ENCODE peak calls at places on chromosomes 3 and 15, in ten cellular contexts. One of them, this sample, is unnamed.

GRCh38 chr3:193391902-193392301 is 13.3 kb upstream of the ATP13A5 start:
- DNase-seq in Calu3: no peak
- DNase-seq in sigmoid colon: no peak
- DNase-seq in PC-9: peak
- DNase-seq in A549: no peak
- DNase-seq in AG10803: no peak
- DNase-seq in nephron progenitor cell: no peak
- DNase-seq in progenitor cell of endocrine pancreas: no peak
- DNase-seq in fibroblast of the aortic adventitia: no peak
- DNase-seq in GM20000: no peak
- DNase-seq in this sample: no peak

GRCh38 chr3:123286308-123287023 is 84.7 kb downstream of the SEC22A start:
- DNase-seq in Calu3: peak
- DNase-seq in sigmoid colon: peak
- DNase-seq in PC-9: peak
- DNase-seq in A549: peak
- DNase-seq in AG10803: peak
- DNase-seq in nephron progenitor cell: peak
- DNase-seq in progenitor cell of endocrine pancreas: peak
- DNase-seq in fibroblast of the aortic adventitia: peak
- DNase-seq in GM20000: peak
- DNase-seq in this sample: peak

GRCh38 chr3:138300657-138301056 is 29.0 kb downstream of the NME9 start:
- DNase-seq in Calu3: no peak
- DNase-seq in sigmoid colon: no peak
- DNase-seq in PC-9: no peak
- DNase-seq in A549: no peak
- DNase-seq in AG10803: no peak
- DNase-seq in nephron progenitor cell: no peak
- DNase-seq in progenitor cell of endocrine pancreas: no peak
- DNase-seq in fibroblast of the aortic adventitia: no peak
- DNase-seq in GM20000: no peak
- DNase-seq in this sample: no peak

GRCh38 chr15:80588801-80589200 is 106.3 kb upstream of the ABHD17C start:
- DNase-seq in Calu3: peak
- DNase-seq in sigmoid colon: no peak
- DNase-seq in PC-9: peak
- DNase-seq in A549: peak
- DNase-seq in AG10803: peak
- DNase-seq in nephron progenitor cell: no peak
- DNase-seq in progenitor cell of endocrine pancreas: no peak
- DNase-seq in fibroblast of the aortic adventitia: peak
- DNase-seq in GM20000: no peak
- DNase-seq in this sample: no peak

GRCh38 chr15:39455502-39455991 is 125.3 kb upstream of the THBS1 start:
- DNase-seq in Calu3: no peak
- DNase-seq in sigmoid colon: no peak
- DNase-seq in PC-9: peak
- DNase-seq in A549: no peak
- DNase-seq in AG10803: peak
- DNase-seq in nephron progenitor cell: no peak
- DNase-seq in progenitor cell of endocrine pancreas: no peak
- DNase-seq in fibroblast of the aortic adventitia: peak
- DNase-seq in GM20000: no peak
- DNase-seq in this sample: no peak

GRCh38 chr3:39934696-39935095 is 125.3 kb downstream of the MYRIP start:
- DNase-seq in Calu3: no peak
- DNase-seq in sigmoid colon: no peak
- DNase-seq in PC-9: no peak
- DNase-seq in A549: no peak
- DNase-seq in AG10803: no peak
- DNase-seq in nephron progenitor cell: no peak
- DNase-seq in progenitor cell of endocrine pancreas: no peak
- DNase-seq in fibroblast of the aortic adventitia: no peak
- DNase-seq in GM20000: no peak
- DNase-seq in this sample: no peak

GRCh38 chr3:122609798-122610559 is 32.5 kb downstream of the PARP15 start:
- DNase-seq in Calu3: peak
- DNase-seq in sigmoid colon: no peak
- DNase-seq in PC-9: peak
- DNase-seq in A549: peak
- DNase-seq in AG10803: peak
- DNase-seq in nephron progenitor cell: no peak
- DNase-seq in progenitor cell of endocrine pancreas: no peak
- DNase-seq in fibroblast of the aortic adventitia: peak
- DNase-seq in GM20000: peak
- DNase-seq in this sample: peak

GRCh38 chr3:130963878-130964277 is 62.7 kb downstream of the ASTE1 start:
- DNase-seq in Calu3: peak
- DNase-seq in sigmoid colon: no peak
- DNase-seq in PC-9: peak
- DNase-seq in A549: peak
- DNase-seq in AG10803: peak
- DNase-seq in nephron progenitor cell: no peak
- DNase-seq in progenitor cell of endocrine pancreas: no peak
- DNase-seq in fibroblast of the aortic adventitia: peak
- DNase-seq in GM20000: no peak
- DNase-seq in this sample: no peak

GRCh38 chr3:185968168-185968567 is 30.4 kb upstream of the TRA2B start:
- DNase-seq in Calu3: no peak
- DNase-seq in sigmoid colon: no peak
- DNase-seq in PC-9: no peak
- DNase-seq in A549: no peak
- DNase-seq in AG10803: no peak
- DNase-seq in nephron progenitor cell: no peak
- DNase-seq in progenitor cell of endocrine pancreas: no peak
- DNase-seq in fibroblast of the aortic adventitia: no peak
- DNase-seq in GM20000: no peak
- DNase-seq in this sample: no peak
- TF ChIP-seq CTCF in Calu3: no peak
- TF ChIP-seq CTCF in sigmoid colon: no peak
- TF ChIP-seq CTCF in PC-9: no peak
- TF ChIP-seq CTCF in A549: no peak
- TF ChIP-seq CTCF in AG10803: no peak
- TF ChIP-seq CTCF in nephron progenitor cell: no peak
- TF ChIP-seq CTCF in progenitor cell of endocrine pancreas: no peak
- TF ChIP-seq CTCF in fibroblast of the aortic adventitia: no peak
- TF ChIP-seq CTCF in GM20000: no peak
- TF ChIP-seq CTCF in this sample: no peak

GRCh38 chr3:48301814-48302194 is 31.7 kb downstream of the SPINK8 start:
- DNase-seq in Calu3: peak
- DNase-seq in sigmoid colon: peak
- DNase-seq in PC-9: peak
- DNase-seq in A549: peak
- DNase-seq in AG10803: peak
- DNase-seq in nephron progenitor cell: no peak
- DNase-seq in progenitor cell of endocrine pancreas: no peak
- DNase-seq in fibroblast of the aortic adventitia: peak
- DNase-seq in GM20000: peak
- DNase-seq in this sample: peak

GRCh38 chr3:48296699-48297098 is 36.8 kb downstream of the SPINK8 start:
- DNase-seq in Calu3: no peak
- DNase-seq in sigmoid colon: no peak
- DNase-seq in PC-9: no peak
- DNase-seq in A549: no peak
- DNase-seq in AG10803: no peak
- DNase-seq in nephron progenitor cell: no peak
- DNase-seq in progenitor cell of endocrine pancreas: no peak
- DNase-seq in fibroblast of the aortic adventitia: no peak
- DNase-seq in GM20000: no peak
- DNase-seq in this sample: no peak

GRCh38 chr3:48297111-48297810 is 36.2 kb downstream of the SPINK8 start:
- DNase-seq in Calu3: no peak
- DNase-seq in sigmoid colon: no peak
- DNase-seq in PC-9: no peak
- DNase-seq in A549: no peak
- DNase-seq in AG10803: no peak
- DNase-seq in nephron progenitor cell: no peak
- DNase-seq in progenitor cell of endocrine pancreas: no peak
- DNase-seq in fibroblast of the aortic adventitia: no peak
- DNase-seq in GM20000: no peak
- DNase-seq in this sample: no peak

GRCh38 chr3:48301020-48301813 is 32.2 kb downstream of the SPINK8 start:
- DNase-seq in Calu3: peak
- DNase-seq in sigmoid colon: peak
- DNase-seq in PC-9: peak
- DNase-seq in A549: peak
- DNase-seq in AG10803: peak
- DNase-seq in nephron progenitor cell: peak
- DNase-seq in progenitor cell of endocrine pancreas: peak
- DNase-seq in fibroblast of the aortic adventitia: peak
- DNase-seq in GM20000: peak
- DNase-seq in this sample: peak

GRCh38 chr3:48299746-48300361 is 33.6 kb downstream of the SPINK8 start:
- DNase-seq in Calu3: no peak
- DNase-seq in sigmoid colon: no peak
- DNase-seq in PC-9: no peak
- DNase-seq in A549: no peak
- DNase-seq in AG10803: no peak
- DNase-seq in nephron progenitor cell: no peak
- DNase-seq in progenitor cell of endocrine pancreas: no peak
- DNase-seq in fibroblast of the aortic adventitia: no peak
- DNase-seq in GM20000: no peak
- DNase-seq in this sample: no peak
- TF ChIP-seq CTCF in Calu3: no peak
- TF ChIP-seq CTCF in sigmoid colon: no peak
- TF ChIP-seq CTCF in PC-9: no peak
- TF ChIP-seq CTCF in A549: no peak
- TF ChIP-seq CTCF in AG10803: no peak
- TF ChIP-seq CTCF in nephron progenitor cell: no peak
- TF ChIP-seq CTCF in progenitor cell of endocrine pancreas: no peak
- TF ChIP-seq CTCF in fibroblast of the aortic adventitia: no peak
- TF ChIP-seq CTCF in GM20000: no peak
- TF ChIP-seq CTCF in this sample: no peak

DNA sequence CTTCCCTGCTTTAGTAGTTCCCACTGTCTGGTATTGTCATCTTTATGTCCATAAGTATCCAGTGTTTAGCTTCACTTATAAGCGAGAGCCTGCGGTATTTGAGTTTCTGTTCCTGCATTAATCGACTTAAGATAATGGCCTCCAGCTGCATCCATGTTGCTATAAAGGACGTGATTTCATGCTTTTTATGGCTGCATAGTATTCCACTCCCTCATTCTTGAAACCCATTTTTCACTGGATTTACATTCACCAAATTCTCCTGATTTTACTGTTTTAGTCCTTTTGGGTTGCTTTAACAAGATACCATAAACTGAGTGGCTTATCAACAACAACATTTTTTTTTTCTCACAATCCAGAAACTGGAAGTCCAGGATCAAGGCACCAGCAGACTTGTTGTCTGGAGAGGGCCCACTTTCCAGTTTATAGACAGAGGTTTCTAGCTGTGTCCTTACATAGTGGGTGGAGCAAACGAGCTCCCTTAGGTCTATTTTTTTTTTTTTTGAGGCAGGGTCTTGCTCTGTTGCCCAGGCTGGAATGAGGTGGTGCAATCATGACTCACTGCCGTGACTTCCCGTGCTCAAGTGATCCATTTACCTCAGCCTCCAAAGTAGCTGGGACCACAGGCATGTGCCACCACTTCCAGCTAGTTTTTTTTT is 6.1 kb upstream of the TICRR start:
- DNase-seq in Calu3: no peak
- DNase-seq in sigmoid colon: no peak
- DNase-seq in PC-9: no peak
- DNase-seq in A549: no peak
- DNase-seq in AG10803: no peak
- DNase-seq in nephron progenitor cell: no peak
- DNase-seq in progenitor cell of endocrine pancreas: no peak
- DNase-seq in fibroblast of the aortic adventitia: no peak
- DNase-seq in GM20000: no peak
- DNase-seq in this sample: no peak
- TF ChIP-seq CTCF in Calu3: no peak
- TF ChIP-seq CTCF in sigmoid colon: no peak
- TF ChIP-seq CTCF in PC-9: no peak
- TF ChIP-seq CTCF in A549: no peak
- TF ChIP-seq CTCF in AG10803: no peak
- TF ChIP-seq CTCF in nephron progenitor cell: no peak
- TF ChIP-seq CTCF in progenitor cell of endocrine pancreas: no peak
- TF ChIP-seq CTCF in fibroblast of the aortic adventitia: no peak
- TF ChIP-seq CTCF in GM20000: no peak
- TF ChIP-seq CTCF in this sample: no peak

GRCh38 chr15:73338606-73339388 is 30.0 kb downstream of the HCN4 start:
- DNase-seq in Calu3: no peak
- DNase-seq in sigmoid colon: no peak
- DNase-seq in PC-9: no peak
- DNase-seq in A549: no peak
- DNase-seq in AG10803: no peak
- DNase-seq in nephron progenitor cell: no peak
- DNase-seq in progenitor cell of endocrine pancreas: no peak
- DNase-seq in fibroblast of the aortic adventitia: no peak
- DNase-seq in GM20000: no peak
- DNase-seq in this sample: no peak
- TF ChIP-seq CTCF in Calu3: no peak
- TF ChIP-seq CTCF in sigmoid colon: no peak
- TF ChIP-seq CTCF in PC-9: no peak
- TF ChIP-seq CTCF in A549: no peak
- TF ChIP-seq CTCF in AG10803: no peak
- TF ChIP-seq CTCF in nephron progenitor cell: no peak
- TF ChIP-seq CTCF in progenitor cell of endocrine pancreas: no peak
- TF ChIP-seq CTCF in fibroblast of the aortic adventitia: no peak
- TF ChIP-seq CTCF in GM20000: no peak
- TF ChIP-seq CTCF in this sample: no peak

GRCh38 chr3:194512895-194513601 is 26.2 kb upstream of the ATP13A3 start:
- DNase-seq in Calu3: peak
- DNase-seq in sigmoid colon: no peak
- DNase-seq in PC-9: peak
- DNase-seq in A549: no peak
- DNase-seq in AG10803: no peak
- DNase-seq in nephron progenitor cell: no peak
- DNase-seq in progenitor cell of endocrine pancreas: no peak
- DNase-seq in fibroblast of the aortic adventitia: peak
- DNase-seq in GM20000: no peak
- DNase-seq in this sample: no peak
- TF ChIP-seq CTCF in Calu3: no peak
- TF ChIP-seq CTCF in sigmoid colon: no peak
- TF ChIP-seq CTCF in PC-9: no peak
- TF ChIP-seq CTCF in A549: no peak
- TF ChIP-seq CTCF in AG10803: no peak
- TF ChIP-seq CTCF in nephron progenitor cell: no peak
- TF ChIP-seq CTCF in progenitor cell of endocrine pancreas: no peak
- TF ChIP-seq CTCF in fibroblast of the aortic adventitia: no peak
- TF ChIP-seq CTCF in GM20000: no peak
- TF ChIP-seq CTCF in this sample: no peak

DNA sequence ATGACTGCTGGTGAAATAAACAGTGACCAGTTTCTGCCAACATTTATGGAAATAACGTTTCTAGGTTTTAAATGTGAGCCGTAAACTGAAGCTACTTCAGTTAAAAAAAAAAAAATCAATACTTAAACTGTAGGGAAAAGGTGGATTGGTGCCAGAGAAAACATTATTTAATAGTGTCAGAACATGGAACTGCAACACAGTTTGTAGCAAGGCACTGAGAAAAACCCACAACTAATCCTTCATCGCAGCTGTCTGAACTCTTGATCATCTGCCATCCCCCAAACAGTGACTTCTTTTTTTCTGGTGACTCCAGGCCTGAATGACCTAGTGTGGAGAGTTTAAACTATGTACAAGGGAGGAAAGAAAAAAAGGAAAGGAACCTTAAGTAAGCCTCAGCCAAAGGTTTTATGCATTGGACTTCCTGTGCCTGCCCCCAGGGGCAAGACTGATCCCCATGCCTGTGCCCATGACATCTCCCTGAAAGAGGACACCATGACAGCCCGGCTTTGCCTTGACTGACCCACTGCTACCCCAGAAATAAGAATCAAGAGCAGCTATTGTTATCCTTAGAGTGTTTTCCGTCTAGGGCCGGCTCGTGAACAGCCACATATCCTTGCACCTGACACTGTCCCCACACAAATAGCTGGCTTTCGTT is 33.1 kb downstream of the CRTAP start:
- DNase-seq in Calu3: no peak
- DNase-seq in sigmoid colon: no peak
- DNase-seq in PC-9: no peak
- DNase-seq in A549: no peak
- DNase-seq in AG10803: peak
- DNase-seq in nephron progenitor cell: no peak
- DNase-seq in progenitor cell of endocrine pancreas: no peak
- DNase-seq in fibroblast of the aortic adventitia: peak
- DNase-seq in GM20000: no peak
- DNase-seq in this sample: no peak
- TF ChIP-seq CTCF in Calu3: no peak
- TF ChIP-seq CTCF in sigmoid colon: no peak
- TF ChIP-seq CTCF in PC-9: no peak
- TF ChIP-seq CTCF in A549: no peak
- TF ChIP-seq CTCF in AG10803: no peak
- TF ChIP-seq CTCF in nephron progenitor cell: no peak
- TF ChIP-seq CTCF in progenitor cell of endocrine pancreas: no peak
- TF ChIP-seq CTCF in fibroblast of the aortic adventitia: peak
- TF ChIP-seq CTCF in GM20000: no peak
- TF ChIP-seq CTCF in this sample: no peak

This sample was measured in GM13977.